ENCODE peak calls at places on chromosomes 6 and 20, in five cellular contexts. One of them, this sample, is unnamed.

GRCh38 chr6:2531426-2532208 is 219.1 kb downstream of the MYLK4 start:
- DNase-seq in Peyer's patch: no peak
- DNase-seq in heart right ventricle: no peak
- DNase-seq in tibial artery: no peak
- DNase-seq in A673: no peak
- DNase-seq in this sample: no peak

GRCh38 chr20:37275125-37275524 is 13.5 kb upstream of the GHRH start:
- DNase-seq in heart right ventricle: no peak
- DNase-seq in Peyer's patch: no peak
- DNase-seq in A673: no peak
- DNase-seq in tibial artery: no peak
- DNase-seq in this sample: no peak

GRCh38 chr6:38221236-38221635 is 401.7 kb downstream of the ZFAND3 start:
- DNase-seq in tibial artery: no peak
- DNase-seq in Peyer's patch: no peak
- DNase-seq in heart right ventricle: no peak
- DNase-seq in A673: no peak
- DNase-seq in this sample: no peak

GRCh38 chr20:61942526-61942925 is 123.2 kb downstream of the TAF4 start:
- DNase-seq in tibial artery: peak
- DNase-seq in heart right ventricle: peak
- DNase-seq in Peyer's patch: no peak
- DNase-seq in A673: no peak
- DNase-seq in this sample: no peak

GRCh38 chr6:16059496-16059895 is 69.4 kb upstream of the MYLIP start:
- DNase-seq in Peyer's patch: no peak
- DNase-seq in heart right ventricle: no peak
- DNase-seq in tibial artery: no peak
- DNase-seq in A673: no peak
- DNase-seq in this sample: no peak

GRCh38 chr6:11008821-11009220 is 35.3 kb downstream of the ELOVL2 start:
- DNase-seq in A673: no peak
- DNase-seq in tibial artery: no peak
- DNase-seq in heart right ventricle: no peak
- DNase-seq in Peyer's patch: no peak
- DNase-seq in this sample: no peak

GRCh38 chr20:25294459-25295385 is 46.8 kb downstream of the PYGB start:
- DNase-seq in tibial artery: peak
- DNase-seq in Peyer's patch: peak
- DNase-seq in heart right ventricle: no peak
- DNase-seq in A673: peak
- DNase-seq in this sample: no peak

GRCh38 chr20:40189621-40190020 is 499.4 kb downstream of the MAFB start:
- DNase-seq in tibial artery: no peak
- DNase-seq in heart right ventricle: no peak
- DNase-seq in A673: no peak
- DNase-seq in Peyer's patch: no peak
- DNase-seq in this sample: no peak

GRCh38 chr6:119158057-119158848 is 79.8 kb upstream of the FAM184A start:
- DNase-seq in tibial artery: peak
- DNase-seq in Peyer's patch: no peak
- DNase-seq in A673: no peak
- DNase-seq in heart right ventricle: peak
- DNase-seq in this sample: peak

GRCh38 chr6:41505084-41506049 is 40.8 kb upstream of the FOXP4 start:
- DNase-seq in Peyer's patch: peak
- DNase-seq in heart right ventricle: peak
- DNase-seq in tibial artery: peak
- DNase-seq in A673: peak
- DNase-seq in this sample: peak

GRCh38 chr6:154508573-154509375 is 1.7 kb downstream of the CNKSR3 start:
- DNase-seq in Peyer's patch: no peak
- DNase-seq in tibial artery: no peak
- DNase-seq in heart right ventricle: no peak
- DNase-seq in A673: no peak
- DNase-seq in this sample: no peak

GRCh38 chr20:11769825-11770224 is 147.9 kb upstream of the BTBD3 start:
- DNase-seq in A673: no peak
- DNase-seq in tibial artery: no peak
- DNase-seq in heart right ventricle: no peak
- DNase-seq in Peyer's patch: no peak
- DNase-seq in this sample: no peak

GRCh38 chr6:34792605-34793500 is 970 bp downstream of the BLTP3A start:
- DNase-seq in A673: peak
- DNase-seq in Peyer's patch: peak
- DNase-seq in heart right ventricle: no peak
- DNase-seq in tibial artery: peak
- DNase-seq in this sample: peak

GRCh38 chr6:88381289-88381642 is 215.1 kb upstream of the CNR1 start:
- DNase-seq in A673: no peak
- DNase-seq in heart right ventricle: no peak
- DNase-seq in Peyer's patch: no peak
- DNase-seq in tibial artery: no peak
- DNase-seq in this sample: no peak

GRCh38 chr6:166940643-166941068 is 15.7 kb downstream of the RNASET2 start:
- DNase-seq in A673: no peak
- DNase-seq in Peyer's patch: peak
- DNase-seq in tibial artery: no peak
- DNase-seq in heart right ventricle: no peak
- DNase-seq in this sample: no peak

GRCh38 chr20:9617062-9617461 is 102.7 kb downstream of the LAMP5 start:
- DNase-seq in heart right ventricle: peak
- DNase-seq in tibial artery: peak
- DNase-seq in A673: peak
- DNase-seq in Peyer's patch: peak
- DNase-seq in this sample: peak

GRCh38 chr6:160387887-160388286 is 39.7 kb downstream of the SLC22A3 start:
- DNase-seq in heart right ventricle: no peak
- DNase-seq in tibial artery: no peak
- DNase-seq in A673: no peak
- DNase-seq in Peyer's patch: no peak
- DNase-seq in this sample: no peak

GRCh38 chr6:41939091-41939847 is 2.3 kb downstream of the CCND3 start:
- DNase-seq in heart right ventricle: peak
- DNase-seq in Peyer's patch: no peak
- DNase-seq in A673: no peak
- DNase-seq in tibial artery: peak
- DNase-seq in this sample: peak

GRCh38 chr6:169341706-169342105 is 88.1 kb upstream of the THBS2 start:
- DNase-seq in tibial artery: no peak
- DNase-seq in heart right ventricle: no peak
- DNase-seq in A673: no peak
- DNase-seq in Peyer's patch: no peak
- DNase-seq in this sample: no peak
- H3K27ac ChIP-seq in tibial artery: no peak
- H3K27ac ChIP-seq in heart right ventricle: no peak
- H3K27ac ChIP-seq in A673: no peak
- H3K27ac ChIP-seq in Peyer's patch: no peak
- H3K27ac ChIP-seq in this sample: no peak

GRCh38 chr20:51376121-51376520 is 166.4 kb downstream of the NFATC2 start:
- DNase-seq in heart right ventricle: no peak
- DNase-seq in tibial artery: no peak
- DNase-seq in Peyer's patch: no peak
- DNase-seq in A673: no peak
- DNase-seq in this sample: no peak

GRCh38 chr20:51377132-51377531 is 165.4 kb downstream of the NFATC2 start:
- DNase-seq in heart right ventricle: no peak
- DNase-seq in Peyer's patch: no peak
- DNase-seq in A673: no peak
- DNase-seq in tibial artery: no peak
- DNase-seq in this sample: no peak

GRCh38 chr20:51379601-51380341 is 162.7 kb downstream of the NFATC2 start:
- DNase-seq in tibial artery: no peak
- DNase-seq in heart right ventricle: no peak
- DNase-seq in Peyer's patch: no peak
- DNase-seq in A673: no peak
- DNase-seq in this sample: no peak

GRCh38 chr20:51380401-51381385 is 161.8 kb downstream of the NFATC2 start:
- DNase-seq in Peyer's patch: peak
- DNase-seq in A673: no peak
- DNase-seq in tibial artery: no peak
- DNase-seq in heart right ventricle: no peak
- DNase-seq in this sample: no peak

DNA sequence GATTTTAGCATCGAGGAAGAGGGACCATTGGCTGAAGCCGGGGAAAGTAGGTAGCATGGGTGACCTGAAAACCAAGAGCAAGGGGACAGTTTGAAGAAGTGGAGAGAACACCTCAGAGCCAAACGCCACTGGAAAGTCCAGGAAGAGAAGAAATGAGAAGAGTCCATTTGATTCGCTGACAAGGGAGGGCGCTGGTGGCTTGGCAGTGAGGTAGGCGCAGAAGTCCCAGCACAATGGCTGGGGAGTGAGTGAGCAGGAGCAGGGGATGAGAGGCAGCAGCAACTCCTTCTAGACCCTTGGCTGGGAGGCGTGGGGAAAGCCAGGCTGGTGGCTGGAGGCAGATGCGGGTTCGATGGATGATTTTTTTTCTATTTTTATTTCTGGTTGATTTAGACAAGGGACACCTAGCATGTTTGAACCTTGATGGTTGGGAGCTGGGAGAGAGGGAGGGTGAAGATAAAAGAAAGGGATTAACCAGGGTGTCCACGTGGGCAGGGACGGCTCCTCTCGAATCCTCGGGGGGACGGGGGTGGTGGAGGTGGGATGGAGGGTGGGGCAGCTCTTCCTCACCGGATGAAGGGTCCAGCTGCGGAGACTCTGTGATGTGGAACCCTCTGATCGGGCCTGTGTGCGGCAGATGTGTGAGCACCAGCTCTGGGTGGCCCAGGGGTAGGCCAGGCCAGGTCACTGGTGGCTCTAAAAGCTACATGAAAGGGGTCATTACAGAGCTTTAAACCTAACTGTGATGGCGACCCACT is 164.2 kb downstream of the NFATC2 start:
- DNase-seq in A673: peak
- DNase-seq in tibial artery: no peak
- DNase-seq in Peyer's patch: no peak
- DNase-seq in heart right ventricle: no peak
- DNase-seq in this sample: no peak
- TF ChIP-seq CTCF in A673: peak
- TF ChIP-seq CTCF in tibial artery: no peak
- TF ChIP-seq CTCF in Peyer's patch: no peak
- TF ChIP-seq CTCF in heart right ventricle: no peak
- TF ChIP-seq CTCF in this sample: no peak

GRCh38 chr20:46021361-46022359 is 7.4 kb upstream of the SLC12A5 start:
- DNase-seq in Peyer's patch: peak
- DNase-seq in heart right ventricle: no peak
- DNase-seq in A673: peak
- DNase-seq in tibial artery: no peak
- DNase-seq in this sample: no peak
- H3K4me3 ChIP-seq in Peyer's patch: peak
- H3K4me3 ChIP-seq in heart right ventricle: peak
- H3K4me3 ChIP-seq in A673: peak
- H3K4me3 ChIP-seq in tibial artery: peak
- H3K4me3 ChIP-seq in this sample: peak

GRCh38 chr6:140343128-140343527 is 968.7 kb upstream of the CITED2 start:
- DNase-seq in A673: no peak
- DNase-seq in Peyer's patch: no peak
- DNase-seq in tibial artery: no peak
- DNase-seq in heart right ventricle: no peak
- DNase-seq in this sample: no peak

GRCh38 chr6:140346461-140346860 is 972.0 kb upstream of the CITED2 start:
- DNase-seq in tibial artery: no peak
- DNase-seq in heart right ventricle: peak
- DNase-seq in A673: no peak
- DNase-seq in Peyer's patch: no peak
- DNase-seq in this sample: no peak

GRCh38 chr6:140345935-140346334 is 971.5 kb upstream of the CITED2 start:
- DNase-seq in heart right ventricle: no peak
- DNase-seq in tibial artery: no peak
- DNase-seq in Peyer's patch: no peak
- DNase-seq in A673: no peak
- DNase-seq in this sample: no peak

GRCh38 chr6:140341272-140341671 is 966.8 kb upstream of the CITED2 start:
- DNase-seq in A673: no peak
- DNase-seq in heart right ventricle: no peak
- DNase-seq in Peyer's patch: no peak
- DNase-seq in tibial artery: no peak
- DNase-seq in this sample: no peak

DNA sequence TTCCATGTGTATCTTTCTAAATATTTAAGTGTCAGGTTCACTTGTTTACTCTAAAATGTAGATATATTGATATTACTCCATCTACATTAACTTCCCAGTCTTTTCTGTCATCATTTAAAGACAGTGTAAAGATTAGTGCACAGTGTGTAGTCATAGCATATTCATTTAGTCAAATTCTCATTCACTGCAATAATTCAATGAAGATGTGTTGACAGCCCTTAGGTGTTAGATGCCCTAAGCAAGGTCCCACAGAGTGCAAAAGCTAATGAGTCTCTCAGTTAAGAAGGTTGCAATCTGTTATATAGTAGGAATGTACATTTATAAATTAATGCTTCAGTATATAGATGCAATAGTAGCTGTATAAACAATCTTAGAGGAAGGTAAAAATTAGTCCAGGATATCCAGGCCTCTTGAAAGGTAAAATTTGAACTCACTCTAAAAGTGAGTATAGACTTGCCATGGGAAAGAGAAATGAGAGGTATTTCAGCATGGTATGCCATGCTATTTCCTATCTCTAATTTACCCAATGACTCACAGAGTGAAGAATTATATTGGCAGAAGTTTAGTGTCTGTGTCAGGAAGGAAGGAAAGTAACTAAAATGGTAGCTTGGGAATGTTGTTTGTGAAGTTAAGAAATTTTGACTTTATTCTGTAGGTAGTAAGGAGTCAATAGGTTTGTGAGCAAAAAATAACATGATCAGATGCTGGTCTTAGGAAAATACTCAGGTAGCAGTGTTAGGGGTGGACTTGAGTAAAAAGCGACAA is 969.9 kb upstream of the CITED2 start:
- DNase-seq in A673: no peak
- DNase-seq in heart right ventricle: no peak
- DNase-seq in tibial artery: no peak
- DNase-seq in Peyer's patch: no peak
- DNase-seq in this sample: no peak
- H3K27ac ChIP-seq in A673: no peak
- H3K27ac ChIP-seq in heart right ventricle: no peak
- H3K27ac ChIP-seq in tibial artery: peak
- H3K27ac ChIP-seq in Peyer's patch: no peak
- H3K27ac ChIP-seq in this sample: no peak

GRCh38 chr6:6455272-6455671 is 133.2 kb upstream of the LY86 start:
- DNase-seq in tibial artery: no peak
- DNase-seq in Peyer's patch: no peak
- DNase-seq in A673: no peak
- DNase-seq in heart right ventricle: no peak
- DNase-seq in this sample: no peak
- TF ChIP-seq CTCF in tibial artery: no peak
- TF ChIP-seq CTCF in Peyer's patch: no peak
- TF ChIP-seq CTCF in A673: no peak
- TF ChIP-seq CTCF in heart right ventricle: no peak
- TF ChIP-seq CTCF in this sample: no peak